ENCODE peak calls at places on chromosomes 7 and 10, in ten cellular contexts. V is right cardiac atrium; L is activated T-helper 1 cell treated with anti-CD3 and anti-CD28 coated beads, Interleukin-2, amount 50 U/mL, for 16 hours; R is small intestine; E is stimulated activated naive CD8-positive, alpha-beta T cell treated with anti-CD3 and anti-CD28 coated beads, Interleukin-15, Interleukin-2, amounts not matched to agents 100 U/mL and 50 U/mL, for 24 hours; O is A172; Q is kidney epithelial cell; F is cortex of kidney; W is GM06990; Z is AG10803. H is an unnamed sample.

GRCh38 chr10:9243861-9244515 is 1189.5 kb downstream of the GATA3 start:
- DNase-seq in Q (no peak), W (no peak), R (no peak), Z (no peak), F (no peak), V (no peak), L (no peak), E (no peak), O (no peak), H (no peak)

GRCh38 chr10:28429573-28430216 is 103.2 kb upstream of the WAC start:
- DNase-seq in Z (peak), W (no peak), F (no peak), O (peak), L (no peak), R (peak), Q (no peak), V (no peak), E (no peak), H (no peak)

GRCh38 chr7:157020514-157021070 is 10.1 kb upstream of the MNX1 start:
- DNase-seq in F (no peak), W (no peak), O (no peak), E (peak), V (no peak), R (no peak), Z (no peak), Q (no peak), L (no peak), H (no peak)

GRCh38 chr10:113297226-113297625 is 255.6 kb upstream of the HABP2 start:
- DNase-seq in V (no peak), E (no peak), R (no peak), Q (peak), Z (peak), F (no peak), O (peak), W (no peak), L (no peak), H (no peak)

GRCh38 chr7:65980478-65981250 is 1.3 kb downstream of the GUSB start:
- DNase-seq in O (peak), L (no peak), Z (peak), F (no peak), E (peak), Q (no peak), V (peak), R (peak), W (peak), H (no peak)

GRCh38 chr7:131459256-131459655 is 97.2 kb downstream of the PODXL start:
- DNase-seq in W (no peak), Q (no peak), R (peak), E (no peak), L (no peak), O (peak), V (no peak), Z (no peak), F (no peak), H (no peak)

GRCh38 chr7:69095649-69096048 is 502.6 kb upstream of the AUTS2 start:
- DNase-seq in W (no peak), R (no peak), E (no peak), V (no peak), L (no peak), F (no peak), Q (no peak), Z (no peak), O (no peak), H (no peak)

GRCh38 chr10:92839191-92840085 is 8.9 kb upstream of the EXOC6 start:
- DNase-seq in O (no peak), F (no peak), Q (no peak), Z (peak), E (peak), L (peak), W (no peak), R (peak), V (peak), H (peak)

GRCh38 chr10:124992462-124993344 is 50.8 kb downstream of the ZRANB1 start:
- DNase-seq in E (peak), V (peak), W (no peak), O (peak), Q (peak), R (peak), L (no peak), Z (peak), F (no peak), H (no peak)

GRCh38 chr10:128578766-128579165 is 452.5 kb upstream of the MKI67 start:
- DNase-seq in V (no peak), F (no peak), R (no peak), Q (no peak), W (no peak), E (no peak), O (no peak), Z (no peak), L (no peak), H (no peak)

GRCh38 chr10:49609283-49610014 is 661 bp upstream of the SLC18A3 start:
- DNase-seq in F (no peak), E (no peak), O (no peak), V (no peak), W (no peak), Z (no peak), Q (no peak), R (no peak), L (no peak), H (no peak)

GRCh38 chr10:119020627-119020946 is 8.9 kb upstream of the NANOS1 start:
- DNase-seq in W (no peak), E (peak), L (no peak), O (peak), V (no peak), Z (peak), F (no peak), R (no peak), Q (no peak), H (no peak)

GRCh38 chr10:109898666-109899577 is 24.4 kb downstream of the XPNPEP1 start:
- DNase-seq in V (peak), L (no peak), R (peak), W (no peak), Z (peak), O (no peak), Q (no peak), F (no peak), E (no peak), H (no peak)

GRCh38 chr10:117552156-117552620 is 9.6 kb downstream of the EMX2 start:
- DNase-seq in O (no peak), L (no peak), Z (peak), W (no peak), F (no peak), E (no peak), R (no peak), V (no peak), Q (no peak), H (no peak)

GRCh38 chr7:14761506-14762296 is 140.8 kb downstream of the DGKB start:
- DNase-seq in W (no peak), E (no peak), Z (peak), O (peak), R (no peak), Q (peak), V (peak), L (no peak), F (no peak), H (peak)

GRCh38 chr7:113710310-113711106 is 208.3 kb downstream of the PPP1R3A start:
- DNase-seq in R (peak), W (peak), Q (peak), F (no peak), O (peak), V (no peak), E (peak), Z (peak), L (no peak), H (peak)

GRCh38 chr7:106417273-106417902 is 132.6 kb upstream of the NAMPT start:
- DNase-seq in E (no peak), F (no peak), W (no peak), Q (no peak), R (no peak), V (no peak), O (no peak), L (no peak), Z (no peak), H (no peak)

GRCh38 chr7:45447296-45447695 is 126.9 kb upstream of the ADCY1 start:
- DNase-seq in Q (no peak), O (no peak), E (no peak), F (no peak), L (no peak), V (no peak), R (no peak), W (no peak), Z (no peak), H (no peak)